ENCODE peak calls at places on chromosomes 12 and 14, in ten cellular contexts. One of them, this sample, is unnamed.

GRCh38 chr12:103538397-103538796 is 42.6 kb upstream of the C12orf42 start:
- DNase-seq in transverse colon: no peak
- DNase-seq in stomach: no peak
- DNase-seq in GM23338: no peak
- DNase-seq in sigmoid colon: no peak
- DNase-seq in SK-N-SH: no peak
- DNase-seq in upper lobe of left lung: no peak
- DNase-seq in HCT116: no peak
- DNase-seq in Panc1: no peak
- DNase-seq in H1: no peak
- DNase-seq in this sample: no peak

GRCh38 chr12:43362910-43363694 is 188.9 kb downstream of the ADAMTS20 start:
- DNase-seq in HCT116: no peak
- DNase-seq in sigmoid colon: no peak
- DNase-seq in SK-N-SH: no peak
- DNase-seq in transverse colon: no peak
- DNase-seq in Panc1: no peak
- DNase-seq in GM23338: no peak
- DNase-seq in stomach: no peak
- DNase-seq in upper lobe of left lung: no peak
- DNase-seq in H1: no peak
- DNase-seq in this sample: no peak

GRCh38 chr12:67928621-67929369 is 60.5 kb upstream of the IFNG-AS1 start:
- DNase-seq in HCT116: no peak
- DNase-seq in SK-N-SH: no peak
- DNase-seq in transverse colon: no peak
- DNase-seq in H1: no peak
- DNase-seq in stomach: peak; percentile 45
- DNase-seq in sigmoid colon: no peak
- DNase-seq in upper lobe of left lung: no peak
- DNase-seq in GM23338: no peak
- DNase-seq in Panc1: no peak
- DNase-seq in this sample: no peak

GRCh38 chr12:94616217-94616729 is 34.1 kb downstream of the TMCC3 start:
- DNase-seq in Panc1: no peak
- DNase-seq in transverse colon: peak; percentile 68
- DNase-seq in upper lobe of left lung: no peak
- DNase-seq in SK-N-SH: no peak
- DNase-seq in GM23338: peak; percentile 17
- DNase-seq in sigmoid colon: peak; percentile 73
- DNase-seq in stomach: peak; percentile 47
- DNase-seq in HCT116: no peak
- DNase-seq in H1: no peak
- DNase-seq in this sample: no peak

GRCh38 chr14:97107760-97108159 is 310.6 kb downstream of the VRK1 start:
- DNase-seq in HCT116: peak; percentile 79
- DNase-seq in upper lobe of left lung: no peak
- DNase-seq in sigmoid colon: no peak
- DNase-seq in Panc1: no peak
- DNase-seq in H1: no peak
- DNase-seq in GM23338: no peak
- DNase-seq in transverse colon: no peak
- DNase-seq in stomach: no peak
- DNase-seq in SK-N-SH: no peak
- DNase-seq in this sample: no peak

GRCh38 chr14:94028450-94028826 is 2.3 kb downstream of the OTUB2 start:
- DNase-seq in transverse colon: no peak
- DNase-seq in stomach: no peak
- DNase-seq in Panc1: peak; percentile 67
- DNase-seq in SK-N-SH: no peak
- DNase-seq in sigmoid colon: no peak
- DNase-seq in HCT116: peak; percentile 88
- DNase-seq in GM23338: no peak
- DNase-seq in H1: no peak
- DNase-seq in upper lobe of left lung: no peak
- DNase-seq in this sample: no peak

GRCh38 chr12:32586390-32586789 is 92.7 kb upstream of the DNM1L start:
- DNase-seq in Panc1: peak; percentile 8
- DNase-seq in sigmoid colon: no peak
- DNase-seq in GM23338: no peak
- DNase-seq in transverse colon: no peak
- DNase-seq in H1: no peak
- DNase-seq in stomach: no peak
- DNase-seq in upper lobe of left lung: no peak
- DNase-seq in SK-N-SH: no peak
- DNase-seq in HCT116: no peak
- DNase-seq in this sample: no peak

GRCh38 chr12:19248929-19249602 is 119.5 kb downstream of the PLEKHA5 start:
- DNase-seq in transverse colon: no peak
- DNase-seq in GM23338: no peak
- DNase-seq in Panc1: no peak
- DNase-seq in stomach: no peak
- DNase-seq in SK-N-SH: no peak
- DNase-seq in H1: no peak
- DNase-seq in upper lobe of left lung: no peak
- DNase-seq in HCT116: no peak
- DNase-seq in sigmoid colon: no peak
- DNase-seq in this sample: no peak

GRCh38 chr12:27077586-27077985 is 4.8 kb downstream of the C12orf71 start:
- DNase-seq in stomach: no peak
- DNase-seq in upper lobe of left lung: no peak
- DNase-seq in sigmoid colon: no peak
- DNase-seq in SK-N-SH: no peak
- DNase-seq in H1: no peak
- DNase-seq in HCT116: no peak
- DNase-seq in GM23338: no peak
- DNase-seq in Panc1: no peak
- DNase-seq in transverse colon: no peak
- DNase-seq in this sample: no peak

GRCh38 chr12:98591209-98591608 is 2.3 kb upstream of the SLC25A3 start:
- DNase-seq in upper lobe of left lung: no peak
- DNase-seq in transverse colon: no peak
- DNase-seq in H1: no peak
- DNase-seq in sigmoid colon: no peak
- DNase-seq in Panc1: no peak
- DNase-seq in SK-N-SH: no peak
- DNase-seq in GM23338: no peak
- DNase-seq in stomach: no peak
- DNase-seq in HCT116: no peak
- DNase-seq in this sample: no peak

GRCh38 chr12:26241095-26241494 is 45.7 kb downstream of the SSPN start:
- DNase-seq in HCT116: no peak
- DNase-seq in transverse colon: no peak
- DNase-seq in upper lobe of left lung: no peak
- DNase-seq in Panc1: no peak
- DNase-seq in GM23338: no peak
- DNase-seq in sigmoid colon: no peak
- DNase-seq in stomach: no peak
- DNase-seq in H1: no peak
- DNase-seq in SK-N-SH: no peak
- DNase-seq in this sample: no peak

GRCh38 chr12:43758247-43758727 is 303 bp downstream of the PUS7L start:
- DNase-seq in transverse colon: peak; percentile 39
- DNase-seq in upper lobe of left lung: peak; percentile 29
- DNase-seq in Panc1: no peak
- DNase-seq in stomach: peak; percentile 26
- DNase-seq in H1: no peak
- DNase-seq in sigmoid colon: peak; percentile 62
- DNase-seq in GM23338: peak; percentile 36
- DNase-seq in SK-N-SH: peak; percentile 47
- DNase-seq in HCT116: no peak
- DNase-seq in this sample: peak; percentile 7

GRCh38 chr12:31821484-31821883 is 92.7 kb upstream of the AMN1 start:
- DNase-seq in H1: no peak
- DNase-seq in GM23338: no peak
- DNase-seq in Panc1: no peak
- DNase-seq in transverse colon: no peak
- DNase-seq in upper lobe of left lung: no peak
- DNase-seq in stomach: no peak
- DNase-seq in SK-N-SH: no peak
- DNase-seq in sigmoid colon: no peak
- DNase-seq in HCT116: no peak
- DNase-seq in this sample: no peak

DNA sequence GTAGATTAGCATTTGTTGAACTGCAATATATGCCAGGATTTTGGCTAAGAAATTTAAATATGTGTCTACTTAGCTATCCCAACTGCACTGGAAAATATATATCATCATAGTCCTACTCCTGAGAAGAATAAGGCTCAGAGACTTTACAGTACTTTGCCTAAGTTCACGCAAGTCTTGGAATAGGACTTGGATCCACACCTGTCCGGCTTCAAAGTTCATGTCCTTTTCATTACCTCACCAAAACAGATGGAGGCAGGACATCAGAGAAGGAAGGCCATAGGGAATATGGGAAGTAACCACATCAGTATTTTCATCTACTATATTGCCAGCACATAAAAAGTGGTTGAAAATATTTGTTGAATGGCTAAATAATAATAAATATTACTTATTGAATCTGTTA is 358.5 kb downstream of the PRKD1 start:
- DNase-seq in stomach: no peak
- DNase-seq in sigmoid colon: no peak
- DNase-seq in SK-N-SH: no peak
- DNase-seq in Panc1: no peak
- DNase-seq in transverse colon: no peak
- DNase-seq in HCT116: no peak
- DNase-seq in upper lobe of left lung: no peak
- DNase-seq in H1: no peak
- DNase-seq in GM23338: no peak
- DNase-seq in this sample: no peak
- TF ChIP-seq POLR2AphosphoS5 in stomach: no peak
- TF ChIP-seq POLR2AphosphoS5 in sigmoid colon: no peak
- TF ChIP-seq POLR2AphosphoS5 in SK-N-SH: no peak
- TF ChIP-seq POLR2AphosphoS5 in Panc1: no peak
- TF ChIP-seq POLR2AphosphoS5 in transverse colon: no peak
- TF ChIP-seq POLR2AphosphoS5 in HCT116: no peak
- TF ChIP-seq POLR2AphosphoS5 in upper lobe of left lung: no peak
- TF ChIP-seq POLR2AphosphoS5 in H1: no peak
- TF ChIP-seq POLR2AphosphoS5 in GM23338: no peak
- TF ChIP-seq POLR2AphosphoS5 in this sample: no peak

DNA sequence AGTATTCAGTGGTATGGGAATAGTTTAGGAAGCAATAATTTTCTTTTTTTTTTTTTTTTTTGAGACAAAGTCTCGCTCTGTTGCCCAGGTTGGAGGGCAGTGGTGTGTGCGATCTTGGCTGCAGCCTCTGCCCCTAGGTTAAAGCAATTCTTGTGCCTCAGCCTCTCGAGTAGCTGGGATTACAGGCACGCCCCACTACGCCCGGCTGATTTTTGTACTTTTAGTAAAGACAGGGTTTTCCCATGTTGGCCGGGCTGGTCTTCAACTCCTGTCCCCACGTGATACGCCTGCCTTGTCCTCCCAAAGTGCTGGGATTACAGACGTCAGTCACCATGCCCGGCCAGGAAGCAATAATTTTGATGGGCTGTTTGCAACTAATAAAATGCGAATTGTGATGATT is 62.1 kb downstream of the ATG14 start:
- DNase-seq in upper lobe of left lung: no peak
- DNase-seq in H1: no peak
- DNase-seq in Panc1: no peak
- DNase-seq in stomach: no peak
- DNase-seq in HCT116: no peak
- DNase-seq in SK-N-SH: no peak
- DNase-seq in GM23338: no peak
- DNase-seq in sigmoid colon: no peak
- DNase-seq in transverse colon: peak; percentile 69
- DNase-seq in this sample: no peak
- TF ChIP-seq POLR2AphosphoS5 in upper lobe of left lung: no peak
- TF ChIP-seq POLR2AphosphoS5 in H1: no peak
- TF ChIP-seq POLR2AphosphoS5 in Panc1: no peak
- TF ChIP-seq POLR2AphosphoS5 in stomach: no peak
- TF ChIP-seq POLR2AphosphoS5 in HCT116: no peak
- TF ChIP-seq POLR2AphosphoS5 in SK-N-SH: no peak
- TF ChIP-seq POLR2AphosphoS5 in GM23338: no peak
- TF ChIP-seq POLR2AphosphoS5 in sigmoid colon: no peak
- TF ChIP-seq POLR2AphosphoS5 in transverse colon: no peak
- TF ChIP-seq POLR2AphosphoS5 in this sample: no peak

GRCh38 chr12:120224304-120225199 is 23.6 kb upstream of the RPLP0 start:
- DNase-seq in stomach: peak; percentile 83
- DNase-seq in sigmoid colon: peak; percentile 81
- DNase-seq in Panc1: no peak
- DNase-seq in GM23338: no peak
- DNase-seq in H1: no peak
- DNase-seq in transverse colon: peak; percentile 86
- DNase-seq in SK-N-SH: peak; percentile 79
- DNase-seq in HCT116: no peak
- DNase-seq in upper lobe of left lung: peak; percentile 89
- DNase-seq in this sample: peak; percentile 47
- TF ChIP-seq POLR2AphosphoS5 in stomach: peak; percentile 64
- TF ChIP-seq POLR2AphosphoS5 in sigmoid colon: no peak
- TF ChIP-seq POLR2AphosphoS5 in Panc1: peak; percentile 41
- TF ChIP-seq POLR2AphosphoS5 in GM23338: no peak
- TF ChIP-seq POLR2AphosphoS5 in H1: no peak
- TF ChIP-seq POLR2AphosphoS5 in transverse colon: peak; percentile 71
- TF ChIP-seq POLR2AphosphoS5 in SK-N-SH: no peak
- TF ChIP-seq POLR2AphosphoS5 in HCT116: no peak
- TF ChIP-seq POLR2AphosphoS5 in upper lobe of left lung: peak; percentile 47
- TF ChIP-seq POLR2AphosphoS5 in this sample: no peak

DNA sequence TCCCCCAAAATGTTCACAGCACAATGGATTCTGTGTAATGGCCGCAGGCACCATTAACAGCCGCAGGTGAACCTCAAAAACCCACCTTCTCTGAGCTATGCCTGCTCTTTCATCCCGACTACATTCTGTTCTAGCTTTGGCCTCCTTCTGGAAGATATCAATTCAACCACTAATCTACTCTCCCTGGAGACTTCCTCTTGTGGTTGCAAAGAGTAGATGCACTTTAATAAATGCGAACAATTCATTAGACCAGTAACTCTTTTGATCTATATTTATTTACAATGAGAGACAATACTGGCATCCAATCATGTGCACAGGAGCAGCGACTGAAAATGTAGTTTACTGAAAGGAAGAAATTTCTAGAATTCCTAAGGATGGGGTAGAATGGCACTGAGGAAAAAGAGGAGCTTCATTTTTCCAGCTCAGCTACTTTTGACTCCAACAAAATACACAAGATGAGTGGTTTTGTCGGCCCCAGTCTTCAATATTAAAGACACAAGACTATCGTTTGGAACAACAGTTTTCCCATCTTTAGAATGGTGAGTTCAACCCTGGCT is 5.3 kb downstream of the GRIN2B start:
- DNase-seq in sigmoid colon: no peak
- DNase-seq in SK-N-SH: no peak
- DNase-seq in transverse colon: no peak
- DNase-seq in stomach: no peak
- DNase-seq in Panc1: no peak
- DNase-seq in upper lobe of left lung: no peak
- DNase-seq in GM23338: peak; percentile 58
- DNase-seq in H1: no peak
- DNase-seq in HCT116: no peak
- DNase-seq in this sample: no peak
- TF ChIP-seq POLR2AphosphoS5 in sigmoid colon: no peak
- TF ChIP-seq POLR2AphosphoS5 in SK-N-SH: no peak
- TF ChIP-seq POLR2AphosphoS5 in transverse colon: no peak
- TF ChIP-seq POLR2AphosphoS5 in stomach: no peak
- TF ChIP-seq POLR2AphosphoS5 in Panc1: no peak
- TF ChIP-seq POLR2AphosphoS5 in upper lobe of left lung: no peak
- TF ChIP-seq POLR2AphosphoS5 in GM23338: no peak
- TF ChIP-seq POLR2AphosphoS5 in H1: no peak
- TF ChIP-seq POLR2AphosphoS5 in HCT116: no peak
- TF ChIP-seq POLR2AphosphoS5 in this sample: no peak

GRCh38 chr12:96456265-96456974 is 33.0 kb upstream of the CFAP54 start:
- DNase-seq in H1: no peak
- DNase-seq in Panc1: no peak
- DNase-seq in sigmoid colon: no peak
- DNase-seq in upper lobe of left lung: no peak
- DNase-seq in SK-N-SH: no peak
- DNase-seq in stomach: no peak
- DNase-seq in transverse colon: peak; percentile 8
- DNase-seq in GM23338: no peak
- DNase-seq in HCT116: no peak
- DNase-seq in this sample: no peak
- TF ChIP-seq POLR2AphosphoS5 in H1: no peak
- TF ChIP-seq POLR2AphosphoS5 in Panc1: no peak
- TF ChIP-seq POLR2AphosphoS5 in sigmoid colon: no peak
- TF ChIP-seq POLR2AphosphoS5 in upper lobe of left lung: no peak
- TF ChIP-seq POLR2AphosphoS5 in SK-N-SH: no peak
- TF ChIP-seq POLR2AphosphoS5 in stomach: no peak
- TF ChIP-seq POLR2AphosphoS5 in transverse colon: no peak
- TF ChIP-seq POLR2AphosphoS5 in GM23338: no peak
- TF ChIP-seq POLR2AphosphoS5 in HCT116: no peak
- TF ChIP-seq POLR2AphosphoS5 in this sample: no peak